ENCODE peak calls at places on chromosomes 5 and 9, in seven cellular contexts. W, D, J, K, S, L and B are unnamed samples.

GRCh38 chr9:134339183-134339806 is 13.0 kb downstream of the RXRA start:
- DNase-seq in W (no peak), D (no peak), J (peak), K (no peak), S (no peak), L (no peak), B (no peak)

GRCh38 chr5:134458234-134458633 is 46.6 kb upstream of the CDKN2AIPNL start:
- DNase-seq in W (no peak), D (no peak), J (no peak), K (no peak), S (no peak), L (no peak), B (no peak)

GRCh38 chr5:177124486-177124991 is 9.0 kb upstream of the NSD1 start:
- DNase-seq in W (peak), D (no peak), J (peak), K (no peak), S (no peak), L (no peak), B (no peak)

GRCh38 chr9:76369583-76369982 is 24.6 kb downstream of the RFK start:
- DNase-seq in W (no peak), D (peak), J (no peak), K (no peak), S (peak), L (peak), B (no peak)

GRCh38 chr9:27945386-27945785 is 372.1 kb upstream of the C9orf72 start:
- DNase-seq in W (no peak), D (no peak), J (no peak), K (no peak), S (no peak), L (no peak), B (no peak)

GRCh38 chr9:100204796-100205195 is 105.8 kb downstream of the INVS start:
- DNase-seq in W (no peak), D (no peak), J (no peak), K (no peak), S (no peak), L (no peak), B (no peak)

GRCh38 chr5:135489466-135490244 is 37.5 kb upstream of the TIFAB start:
- DNase-seq in W (no peak), D (no peak), J (no peak), K (peak), S (peak), L (no peak), B (no peak)

GRCh38 chr5:61254969-61255555 is 77.0 kb upstream of the ZSWIM6 start:
- DNase-seq in W (no peak), D (peak), J (no peak), K (no peak), S (no peak), L (no peak), B (no peak)

GRCh38 chr9:130847306-130848217 is 12.5 kb downstream of the ABL1 start:
- DNase-seq in W (no peak), D (peak), J (no peak), K (no peak), S (peak), L (no peak), B (no peak)

GRCh38 chr5:80184235-80185023 is 71.4 kb downstream of the SERINC5 start:
- DNase-seq in W (no peak), D (no peak), J (peak), K (no peak), S (peak), L (no peak), B (no peak)

GRCh38 chr5:115465416-115465815 is 79.2 kb downstream of the FEM1C start:
- DNase-seq in W (no peak), D (no peak), J (no peak), K (no peak), S (no peak), L (no peak), B (no peak)

GRCh38 chr5:132480546-132481242 is 9.9 kb downstream of the IRF1 start:
- DNase-seq in W (no peak), D (no peak), J (no peak), K (no peak), S (no peak), L (no peak), B (no peak)

GRCh38 chr9:135229701-135230385 is 142.4 kb downstream of the OLFM1 start:
- DNase-seq in W (no peak), D (no peak), J (no peak), K (no peak), S (no peak), L (no peak), B (no peak)

GRCh38 chr9:17490110-17490509 is 88.8 kb upstream of the SH3GL2 start:
- DNase-seq in W (no peak), D (peak), J (no peak), K (no peak), S (no peak), L (no peak), B (no peak)

GRCh38 chr5:72818866-72819534 is 2.5 kb downstream of the TNPO1 start:
- DNase-seq in W (peak), D (peak), J (peak), K (peak), S (peak), L (no peak), B (no peak)

GRCh38 chr5:154211611-154212390 is 21.3 kb downstream of the GALNT10 start:
- DNase-seq in W (no peak), D (no peak), J (no peak), K (no peak), S (no peak), L (no peak), B (no peak)

GRCh38 chr5:78569441-78569840 is 79.1 kb downstream of the LHFPL2 start:
- DNase-seq in W (no peak), D (no peak), J (no peak), K (no peak), S (no peak), L (no peak), B (no peak)

GRCh38 chr5:7805379-7805778 is 45.6 kb downstream of the CFAP90 start:
- DNase-seq in W (peak), D (no peak), J (no peak), K (no peak), S (peak), L (no peak), B (no peak)

GRCh38 chr9:16458696-16459420 is 411.6 kb downstream of the BNC2 start:
- DNase-seq in W (no peak), D (no peak), J (no peak), K (no peak), S (no peak), L (peak), B (no peak)

GRCh38 chr5:58022055-58022454 is 437.8 kb downstream of the PLK2 start:
- DNase-seq in W (no peak), D (no peak), J (no peak), K (no peak), S (no peak), L (no peak), B (no peak)

GRCh38 chr5:173012882-173013281 is 29.3 kb downstream of the ATP6V0E1 start:
- DNase-seq in W (no peak), D (no peak), J (no peak), K (no peak), S (no peak), L (no peak), B (no peak)

GRCh38 chr9:124135813-124136365 is 121.9 kb upstream of the NEK6 start:
- DNase-seq in W (no peak), D (no peak), J (no peak), K (no peak), S (no peak), L (no peak), B (no peak)

GRCh38 chr9:131296906-131297500 is 7.5 kb downstream of the PLPP7 start:
- DNase-seq in W (no peak), D (no peak), J (no peak), K (no peak), S (no peak), L (no peak), B (no peak)

GRCh38 chr9:91166796-91167366 is 194.8 kb downstream of the AUH start:
- DNase-seq in W (no peak), D (no peak), J (no peak), K (no peak), S (no peak), L (no peak), B (no peak)

GRCh38 chr5:112914584-112914983 is 7.4 kb downstream of the REEP5 start:
- DNase-seq in W (no peak), D (no peak), J (peak), K (no peak), S (no peak), L (no peak), B (no peak)

GRCh38 chr5:143443330-143443729 is 39.8 kb upstream of the NR3C1 start:
- DNase-seq in W (no peak), D (no peak), J (no peak), K (no peak), S (no peak), L (no peak), B (no peak)

GRCh38 chr5:169095976-169096375 is 205.0 kb downstream of the SLIT3 start:
- DNase-seq in W (no peak), D (no peak), J (no peak), K (no peak), S (no peak), L (no peak), B (no peak)

GRCh38 chr5:16884595-16884994 is 51.5 kb downstream of the MYO10 start:
- DNase-seq in W (no peak), D (no peak), J (no peak), K (no peak), S (no peak), L (no peak), B (no peak)

GRCh38 chr9:747567-747966 is 93.9 kb upstream of the DMRT1 start:
- DNase-seq in W (no peak), D (no peak), J (no peak), K (peak), S (no peak), L (no peak), B (no peak)
- TF ChIP-seq JUND in W (no peak), D (no peak), J (no peak), K (no peak), S (no peak), L (no peak), B (no peak)

GRCh38 chr5:18008940-18009339 is 374.7 kb downstream of the TAF11L14 start:
- DNase-seq in W (no peak), D (no peak), J (no peak), K (no peak), S (no peak), L (no peak), B (no peak)

GRCh38 chr5:18003784-18004183 is 369.5 kb downstream of the TAF11L14 start:
- DNase-seq in W (no peak), D (no peak), J (no peak), K (no peak), S (no peak), L (no peak), B (no peak)

GRCh38 chr5:18000744-18001143 is 366.5 kb downstream of the TAF11L14 start:
- DNase-seq in W (no peak), D (no peak), J (no peak), K (no peak), S (no peak), L (no peak), B (no peak)

GRCh38 chr5:18003312-18003711 is 369.1 kb downstream of the TAF11L14 start:
- DNase-seq in W (no peak), D (no peak), J (no peak), K (no peak), S (no peak), L (no peak), B (no peak)
- TF ChIP-seq JUND in W (no peak), D (no peak), J (no peak), K (no peak), S (no peak), L (no peak), B (no peak)

GRCh38 chr9:2486988-2487387 is 134.6 kb upstream of the VLDLR start:
- DNase-seq in W (no peak), D (no peak), J (no peak), K (no peak), S (no peak), L (no peak), B (no peak)

GRCh38 chr9:2493578-2493977 is 128.0 kb upstream of the VLDLR start:
- DNase-seq in W (no peak), D (no peak), J (no peak), K (no peak), S (no peak), L (no peak), B (no peak)

GRCh38 chr9:2492161-2492560 is 129.4 kb upstream of the VLDLR start:
- DNase-seq in W (no peak), D (no peak), J (no peak), K (no peak), S (no peak), L (no peak), B (no peak)

GRCh38 chr9:2493106-2493505 is 128.5 kb upstream of the VLDLR start:
- DNase-seq in W (no peak), D (no peak), J (no peak), K (no peak), S (no peak), L (no peak), B (no peak)

DNA sequence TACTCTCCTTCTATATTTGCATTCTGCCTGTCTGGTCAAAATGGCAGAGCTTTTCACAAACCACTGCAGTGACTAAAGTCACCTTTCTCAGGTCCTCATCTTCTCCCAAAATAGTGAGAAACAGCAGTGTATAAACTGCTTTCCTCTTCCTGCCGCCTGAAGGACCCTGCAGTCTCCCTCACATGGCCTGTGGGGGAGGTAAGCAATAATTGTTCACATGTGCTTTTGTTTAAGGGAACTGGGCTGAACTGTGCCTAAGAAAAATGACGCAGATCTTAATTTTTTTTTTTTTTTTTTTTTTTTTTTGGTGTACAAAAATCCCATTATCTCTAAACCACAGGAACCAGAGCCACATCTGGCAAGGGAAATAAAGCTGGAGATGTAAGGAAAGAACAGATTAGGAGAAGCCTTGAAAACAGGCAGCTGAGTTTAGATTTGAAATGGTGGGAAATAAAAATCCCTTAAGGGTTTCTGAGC is 131.7 kb upstream of the VLDLR start:
- DNase-seq in W (no peak), D (peak), J (no peak), K (no peak), S (no peak), L (no peak), B (no peak)
- TF ChIP-seq JUND in W (no peak), D (no peak), J (no peak), K (no peak), S (no peak), L (no peak), B (no peak)

GRCh38 chr5:114317751-114318150 is 44.1 kb upstream of the KCNN2 start:
- DNase-seq in W (no peak), D (no peak), J (no peak), K (no peak), S (no peak), L (no peak), B (no peak)
- TF ChIP-seq JUND in W (no peak), D (no peak), J (no peak), K (no peak), S (no peak), L (no peak), B (no peak)

GRCh38 chr5:100464418-100464817 is 70.8 kb upstream of the FAM174A start:
- DNase-seq in W (no peak), D (no peak), J (no peak), K (no peak), S (no peak), L (no peak), B (no peak)
- TF ChIP-seq JUND in W (no peak), D (no peak), J (no peak), K (no peak), S (no peak), L (no peak), B (no peak)

GRCh38 chr5:150447188-150447587 is 2.4 kb downstream of the RPS14 start:
- DNase-seq in W (no peak), D (no peak), J (no peak), K (no peak), S (no peak), L (no peak), B (no peak)
- TF ChIP-seq JUND in W (no peak), D (no peak), J (no peak), K (no peak), S (no peak), L (no peak), B (no peak)

GRCh38 chr5:38582662-38583061 is 26.2 kb upstream of the LIFR start:
- DNase-seq in W (no peak), D (no peak), J (no peak), K (no peak), S (no peak), L (peak), B (no peak)

GRCh38 chr5:38579105-38579504 is 22.7 kb upstream of the LIFR start:
- DNase-seq in W (no peak), D (no peak), J (no peak), K (no peak), S (no peak), L (no peak), B (no peak)

GRCh38 chr5:38574009-38574408 is 17.6 kb upstream of the LIFR start:
- DNase-seq in W (no peak), D (no peak), J (no peak), K (no peak), S (no peak), L (no peak), B (no peak)

GRCh38 chr5:38576442-38576841 is 20.0 kb upstream of the LIFR start:
- DNase-seq in W (no peak), D (no peak), J (no peak), K (no peak), S (no peak), L (no peak), B (peak)

GRCh38 chr5:38576971-38577684 is 20.7 kb upstream of the LIFR start:
- DNase-seq in W (no peak), D (no peak), J (no peak), K (no peak), S (no peak), L (no peak), B (no peak)
- TF ChIP-seq JUND in W (no peak), D (no peak), J (no peak), K (no peak), S (no peak), L (no peak), B (no peak)

GRCh38 chr5:147560982-147561381 is 51.1 kb upstream of the DPYSL3 start:
- DNase-seq in W (no peak), D (no peak), J (no peak), K (no peak), S (no peak), L (no peak), B (no peak)
- TF ChIP-seq JUND in W (no peak), D (no peak), J (no peak), K (no peak), S (no peak), L (no peak), B (no peak)